ENCODE peak calls at places on chromosomes 3 and 15, in four cellular contexts. One of them, this sample, is unnamed. For H3K36me3 and H3K4me1, the result is how much of the 10 kb centered on the place peaks cover.

GRCh38 chr3:151198849-151199248 is 4.2 kb downstream of the GPR171 start:
- DNase-seq in psoas muscle: no peak
- DNase-seq in IMR-90: no peak
- DNase-seq in neuronal stem cell: no peak
- DNase-seq in this sample: no peak

GRCh38 chr3:36926292-36926897 is 18.5 kb downstream of the TRANK1 start:
- DNase-seq in IMR-90: no peak
- DNase-seq in neuronal stem cell: no peak
- DNase-seq in psoas muscle: no peak
- DNase-seq in this sample: no peak

GRCh38 chr3:63864008-63864871 is 573 bp downstream of the ATXN7 start:
- DNase-seq in neuronal stem cell: no peak
- DNase-seq in psoas muscle: peak
- DNase-seq in IMR-90: no peak
- DNase-seq in this sample: peak

GRCh38 chr3:195807681-195808121 is 4.0 kb downstream of the MUC4 start:
- DNase-seq in IMR-90: no peak
- DNase-seq in neuronal stem cell: no peak
- DNase-seq in psoas muscle: no peak
- DNase-seq in this sample: no peak

GRCh38 chr3:183818041-183818620 is 7.2 kb downstream of the MAP6D1 start:
- DNase-seq in psoas muscle: no peak
- DNase-seq in IMR-90: no peak
- DNase-seq in neuronal stem cell: no peak
- DNase-seq in this sample: no peak

GRCh38 chr15:64782751-64783150 is 7.4 kb upstream of the RBPMS2 start:
- DNase-seq in neuronal stem cell: no peak
- DNase-seq in psoas muscle: no peak
- DNase-seq in IMR-90: no peak
- DNase-seq in this sample: no peak

GRCh38 chr15:40105517-40106202 is 3.0 kb downstream of the BMF start:
- DNase-seq in neuronal stem cell: no peak
- DNase-seq in IMR-90: no peak
- DNase-seq in psoas muscle: no peak
- DNase-seq in this sample: no peak

GRCh38 chr3:48082580-48083187 is 66.5 kb upstream of the MAP4 start:
- DNase-seq in psoas muscle: no peak
- DNase-seq in neuronal stem cell: no peak
- DNase-seq in IMR-90: no peak
- DNase-seq in this sample: no peak

GRCh38 chr3:27685474-27685873 is 36.6 kb downstream of the EOMES start:
- DNase-seq in neuronal stem cell: no peak
- DNase-seq in psoas muscle: no peak
- DNase-seq in IMR-90: no peak
- DNase-seq in this sample: no peak

GRCh38 chr3:66609660-66610547 is 109.1 kb upstream of the LRIG1 start:
- DNase-seq in psoas muscle: no peak
- DNase-seq in neuronal stem cell: peak
- DNase-seq in IMR-90: peak
- DNase-seq in this sample: no peak

GRCh38 chr3:11118181-11118682 is 36.1 kb upstream of the HRH1 start:
- DNase-seq in neuronal stem cell: no peak
- DNase-seq in psoas muscle: no peak
- DNase-seq in IMR-90: peak
- DNase-seq in this sample: no peak

GRCh38 chr3:62601238-62601856 is 228.0 kb upstream of the FEZF2 start:
- DNase-seq in IMR-90: peak
- DNase-seq in neuronal stem cell: no peak
- DNase-seq in psoas muscle: no peak
- DNase-seq in this sample: no peak

GRCh38 chr15:72153269-72153668 is 35.1 kb downstream of the SENP8 start:
- DNase-seq in neuronal stem cell: no peak
- DNase-seq in psoas muscle: no peak
- DNase-seq in IMR-90: peak
- DNase-seq in this sample: no peak
- H3K27ac ChIP-seq in neuronal stem cell: no peak
- H3K27ac ChIP-seq in psoas muscle: no peak
- H3K27ac ChIP-seq in IMR-90: no peak
- H3K27ac ChIP-seq in this sample: no peak

GRCh38 chr3:131453536-131453935 is 49.2 kb downstream of the MRPL3 start:
- DNase-seq in psoas muscle: no peak
- DNase-seq in IMR-90: no peak
- DNase-seq in neuronal stem cell: no peak
- DNase-seq in this sample: no peak

GRCh38 chr3:131454501-131454900 is 48.3 kb downstream of the MRPL3 start:
- DNase-seq in IMR-90: peak
- DNase-seq in psoas muscle: no peak
- DNase-seq in neuronal stem cell: no peak
- DNase-seq in this sample: no peak

DNA sequence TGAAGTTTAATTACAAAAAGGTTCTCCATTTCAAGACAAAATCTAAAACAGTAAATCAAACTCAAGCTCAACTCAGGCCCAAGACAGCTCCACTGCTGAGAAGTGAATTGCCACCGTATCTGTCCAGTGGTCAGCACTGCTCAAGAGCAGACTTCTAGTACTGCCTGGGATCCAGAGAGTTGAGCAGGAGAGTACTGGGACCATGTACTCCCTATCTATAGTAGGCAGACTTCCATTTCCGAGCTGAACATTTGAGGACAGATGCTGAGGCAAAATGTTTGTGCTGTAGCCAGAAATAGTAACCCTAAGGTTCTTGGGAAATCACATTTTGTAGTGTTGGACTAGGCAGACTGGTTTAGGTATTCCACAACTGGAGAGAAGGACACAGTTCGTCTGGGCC is 44.1 kb downstream of the MRPL3 start:
- DNase-seq in IMR-90: no peak
- DNase-seq in psoas muscle: no peak
- DNase-seq in neuronal stem cell: no peak
- DNase-seq in this sample: no peak
- H3K36me3 ChIP-seq in IMR-90: under half
- H3K36me3 ChIP-seq in psoas muscle: under half
- H3K36me3 ChIP-seq in neuronal stem cell: under half
- H3K36me3 ChIP-seq in this sample: under half

GRCh38 chr15:101246391-101246790 is 5.5 kb downstream of the CHSY1 start:
- DNase-seq in psoas muscle: no peak
- DNase-seq in neuronal stem cell: no peak
- DNase-seq in IMR-90: no peak
- DNase-seq in this sample: no peak
- H3K4me1 ChIP-seq in psoas muscle: half or more
- H3K4me1 ChIP-seq in neuronal stem cell: under half
- H3K4me1 ChIP-seq in IMR-90: under half
- H3K4me1 ChIP-seq in this sample: half or more

GRCh38 chr3:52202384-52203077 is 4.6 kb downstream of the ALAS1 start:
- DNase-seq in IMR-90: no peak
- DNase-seq in neuronal stem cell: no peak
- DNase-seq in psoas muscle: no peak
- DNase-seq in this sample: no peak
- H3K27ac ChIP-seq in IMR-90: no peak
- H3K27ac ChIP-seq in neuronal stem cell: no peak
- H3K27ac ChIP-seq in psoas muscle: no peak
- H3K27ac ChIP-seq in this sample: peak

DNA sequence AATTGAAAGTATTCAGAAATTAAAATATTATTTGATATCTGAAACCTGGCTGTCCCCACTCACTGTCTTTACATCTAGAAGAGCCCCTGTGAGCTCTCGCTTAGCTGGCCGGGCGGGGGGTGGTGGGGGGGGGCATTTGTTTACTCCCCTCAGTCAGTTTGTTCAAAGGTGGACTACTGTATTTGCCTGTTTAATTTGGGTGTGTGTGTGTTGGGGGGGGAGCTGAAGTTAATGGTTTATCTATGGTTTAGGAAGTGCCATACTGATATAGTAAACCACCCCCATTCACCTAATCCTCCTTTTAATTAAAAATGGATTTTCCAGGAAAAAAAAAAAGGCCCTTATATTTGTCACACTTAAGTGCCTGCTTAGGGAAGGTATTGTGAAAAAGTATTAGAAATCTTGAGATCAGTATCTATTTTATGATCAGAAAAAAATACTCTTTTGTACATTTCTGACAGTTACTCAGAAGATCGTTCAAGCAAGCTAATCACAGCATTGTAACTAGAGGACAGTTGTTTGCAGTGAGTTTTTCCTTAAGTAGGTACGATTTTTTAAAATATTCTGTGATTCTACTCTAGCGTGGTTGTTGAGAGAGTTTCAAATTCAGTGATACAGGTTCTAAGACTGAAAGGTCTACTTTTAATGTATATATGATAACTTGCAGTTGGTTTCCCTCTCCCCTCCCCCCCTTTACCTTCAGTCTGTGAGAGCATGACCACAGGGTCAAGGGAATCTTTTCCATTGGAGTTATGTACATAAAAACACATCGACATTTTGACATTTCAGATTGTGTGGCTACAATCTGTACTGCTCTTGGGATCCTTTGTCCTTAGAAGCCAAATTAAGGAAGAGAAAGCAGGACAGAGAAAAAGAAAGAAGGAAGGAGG is 8.5 kb downstream of the NR2F2 start:
- DNase-seq in IMR-90: no peak
- DNase-seq in psoas muscle: no peak
- DNase-seq in neuronal stem cell: no peak
- DNase-seq in this sample: no peak
- H3K36me3 ChIP-seq in IMR-90: under half
- H3K36me3 ChIP-seq in psoas muscle: under half
- H3K36me3 ChIP-seq in neuronal stem cell: under half
- H3K36me3 ChIP-seq in this sample: under half

GRCh38 chr3:179182892-179183291 is 34.7 kb downstream of the PIK3CA start:
- DNase-seq in neuronal stem cell: no peak
- DNase-seq in psoas muscle: no peak
- DNase-seq in IMR-90: no peak
- DNase-seq in this sample: no peak
- H3K4me1 ChIP-seq in neuronal stem cell: under half
- H3K4me1 ChIP-seq in psoas muscle: half or more
- H3K4me1 ChIP-seq in IMR-90: under half
- H3K4me1 ChIP-seq in this sample: half or more

GRCh38 chr3:159992601-159993000 is 4.0 kb downstream of the IL12A start:
- DNase-seq in neuronal stem cell: no peak
- DNase-seq in IMR-90: no peak
- DNase-seq in psoas muscle: no peak
- DNase-seq in this sample: no peak

GRCh38 chr3:159987291-159987711 is 1.3 kb upstream of the IL12A start:
- DNase-seq in psoas muscle: no peak
- DNase-seq in IMR-90: peak
- DNase-seq in neuronal stem cell: no peak
- DNase-seq in this sample: no peak

GRCh38 chr3:159989973-159990846 is 1.6 kb downstream of the IL12A start:
- DNase-seq in neuronal stem cell: no peak
- DNase-seq in psoas muscle: no peak
- DNase-seq in IMR-90: no peak
- DNase-seq in this sample: no peak

GRCh38 chr3:159991591-159991990 is 3.0 kb downstream of the IL12A start:
- DNase-seq in psoas muscle: no peak
- DNase-seq in IMR-90: no peak
- DNase-seq in neuronal stem cell: no peak
- DNase-seq in this sample: no peak

DNA sequence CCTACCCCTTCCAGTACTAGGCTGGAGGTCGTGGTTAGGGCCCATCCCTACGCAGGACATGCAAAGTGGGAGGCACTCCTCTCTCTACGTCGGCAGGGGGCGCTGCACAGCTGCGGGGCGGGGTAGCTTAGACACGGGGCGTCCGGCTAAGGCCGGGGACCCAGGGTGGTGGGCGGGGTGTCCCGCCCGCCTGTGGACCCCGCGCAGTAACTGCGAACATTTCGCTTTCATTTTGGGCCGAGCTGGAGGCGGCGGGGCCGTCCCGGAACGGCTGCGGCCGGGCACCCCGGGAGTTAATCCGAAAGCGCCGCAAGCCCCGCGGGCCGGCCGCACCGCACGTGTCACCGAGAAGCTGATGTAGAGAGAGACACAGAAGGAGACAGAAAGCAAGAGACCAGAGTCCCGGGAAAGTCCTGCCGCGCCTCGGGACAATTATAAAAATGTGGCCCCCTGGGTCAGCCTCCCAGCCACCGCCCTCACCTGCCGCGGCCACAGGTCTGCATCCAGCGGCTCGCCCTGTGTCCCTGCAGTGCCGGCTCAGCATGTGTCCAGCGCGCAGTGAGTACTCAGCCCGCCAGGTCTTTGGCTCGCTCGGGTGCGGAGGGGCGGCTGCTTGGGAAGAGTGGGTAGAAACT is at the start of gene IL12A:
- DNase-seq in psoas muscle: peak
- DNase-seq in IMR-90: peak
- DNase-seq in neuronal stem cell: peak
- DNase-seq in this sample: peak
- H3K27ac ChIP-seq in psoas muscle: no peak
- H3K27ac ChIP-seq in IMR-90: peak
- H3K27ac ChIP-seq in neuronal stem cell: no peak
- H3K27ac ChIP-seq in this sample: peak